ENCODE peak calls at places on chromosome 10, in seven cellular contexts. One of them, this sample, is unnamed.

GRCh38 chr10:77146937-77147336 is 490.7 kb downstream of the KCNMA1 start:
- DNase-seq in brain microvascular endothelial cell: no peak
- DNase-seq in spleen: no peak
- DNase-seq in activated CD4-positive, alpha-beta T cell treated with anti-CD3 and anti-CD28 coated beads for 24 hours: no peak
- DNase-seq in astrocyte of the spinal cord: no peak
- DNase-seq in mucosa of gallbladder: no peak
- DNase-seq in EL: no peak
- DNase-seq in this sample: no peak

GRCh38 chr10:60809157-60809556 is 30.9 kb downstream of the CDK1 start:
- DNase-seq in spleen: no peak
- DNase-seq in activated CD4-positive, alpha-beta T cell treated with anti-CD3 and anti-CD28 coated beads for 24 hours: no peak
- DNase-seq in astrocyte of the spinal cord: no peak
- DNase-seq in EL: peak
- DNase-seq in mucosa of gallbladder: no peak
- DNase-seq in brain microvascular endothelial cell: peak
- DNase-seq in this sample: no peak

GRCh38 chr10:84333864-84334451 is 5.6 kb downstream of the CCSER2 start:
- DNase-seq in spleen: no peak
- DNase-seq in astrocyte of the spinal cord: no peak
- DNase-seq in activated CD4-positive, alpha-beta T cell treated with anti-CD3 and anti-CD28 coated beads for 24 hours: peak
- DNase-seq in brain microvascular endothelial cell: peak
- DNase-seq in EL: peak
- DNase-seq in mucosa of gallbladder: no peak
- DNase-seq in this sample: peak

GRCh38 chr10:100709655-100710054 is 35.7 kb upstream of the PAX2 start:
- DNase-seq in spleen: no peak
- DNase-seq in brain microvascular endothelial cell: no peak
- DNase-seq in astrocyte of the spinal cord: no peak
- DNase-seq in EL: no peak
- DNase-seq in mucosa of gallbladder: no peak
- DNase-seq in activated CD4-positive, alpha-beta T cell treated with anti-CD3 and anti-CD28 coated beads for 24 hours: no peak
- DNase-seq in this sample: no peak

GRCh38 chr10:96740579-96741281 is 20.4 kb upstream of the PIK3AP1 start:
- DNase-seq in EL: no peak
- DNase-seq in mucosa of gallbladder: peak
- DNase-seq in astrocyte of the spinal cord: no peak
- DNase-seq in brain microvascular endothelial cell: no peak
- DNase-seq in activated CD4-positive, alpha-beta T cell treated with anti-CD3 and anti-CD28 coated beads for 24 hours: no peak
- DNase-seq in spleen: peak
- DNase-seq in this sample: no peak

GRCh38 chr10:72087392-72087968 is 871 bp downstream of the SPOCK2 start:
- DNase-seq in astrocyte of the spinal cord: no peak
- DNase-seq in activated CD4-positive, alpha-beta T cell treated with anti-CD3 and anti-CD28 coated beads for 24 hours: no peak
- DNase-seq in spleen: peak
- DNase-seq in brain microvascular endothelial cell: no peak
- DNase-seq in mucosa of gallbladder: no peak
- DNase-seq in EL: no peak
- DNase-seq in this sample: no peak

GRCh38 chr10:70928140-70928539 is 39.8 kb upstream of the PCBD1 start:
- DNase-seq in spleen: no peak
- DNase-seq in brain microvascular endothelial cell: no peak
- DNase-seq in astrocyte of the spinal cord: no peak
- DNase-seq in EL: no peak
- DNase-seq in mucosa of gallbladder: no peak
- DNase-seq in activated CD4-positive, alpha-beta T cell treated with anti-CD3 and anti-CD28 coated beads for 24 hours: no peak
- DNase-seq in this sample: no peak

GRCh38 chr10:14688606-14689005 is 86.1 kb downstream of the FAM107B start:
- DNase-seq in activated CD4-positive, alpha-beta T cell treated with anti-CD3 and anti-CD28 coated beads for 24 hours: no peak
- DNase-seq in brain microvascular endothelial cell: peak
- DNase-seq in astrocyte of the spinal cord: peak
- DNase-seq in mucosa of gallbladder: no peak
- DNase-seq in spleen: no peak
- DNase-seq in EL: peak
- DNase-seq in this sample: no peak

GRCh38 chr10:120735773-120736371 is 115.3 kb upstream of the WDR11 start:
- DNase-seq in brain microvascular endothelial cell: no peak
- DNase-seq in spleen: no peak
- DNase-seq in astrocyte of the spinal cord: peak
- DNase-seq in EL: peak
- DNase-seq in activated CD4-positive, alpha-beta T cell treated with anti-CD3 and anti-CD28 coated beads for 24 hours: no peak
- DNase-seq in mucosa of gallbladder: no peak
- DNase-seq in this sample: peak

GRCh38 chr10:103676058-103676785 is 179.2 kb downstream of the SH3PXD2A start:
- DNase-seq in spleen: no peak
- DNase-seq in activated CD4-positive, alpha-beta T cell treated with anti-CD3 and anti-CD28 coated beads for 24 hours: no peak
- DNase-seq in astrocyte of the spinal cord: no peak
- DNase-seq in brain microvascular endothelial cell: peak
- DNase-seq in mucosa of gallbladder: no peak
- DNase-seq in EL: peak
- DNase-seq in this sample: peak

GRCh38 chr10:21015838-21016237 is 118.7 kb upstream of the NEBL start:
- DNase-seq in activated CD4-positive, alpha-beta T cell treated with anti-CD3 and anti-CD28 coated beads for 24 hours: no peak
- DNase-seq in EL: no peak
- DNase-seq in spleen: no peak
- DNase-seq in mucosa of gallbladder: no peak
- DNase-seq in brain microvascular endothelial cell: no peak
- DNase-seq in astrocyte of the spinal cord: no peak
- DNase-seq in this sample: peak

This sample was measured in mesendoderm.